ENCODE peak calls at places on chromosomes 11 and 22, in four cellular contexts. One of them, this sample, is unnamed.

GRCh38 chr11:86176165-86176884 is 68.2 kb upstream of the EED start:
- DNase-seq in CD8-positive, alpha-beta T cell: no peak
- DNase-seq in aorta: peak; percentile 72
- DNase-seq in transverse colon: no peak
- DNase-seq in this sample: no peak

GRCh38 chr22:38925571-38926041 is 31.8 kb upstream of the APOBEC3A start:
- DNase-seq in CD8-positive, alpha-beta T cell: no peak
- DNase-seq in aorta: no peak
- DNase-seq in transverse colon: no peak
- DNase-seq in this sample: no peak

GRCh38 chr11:93444671-93445073 is 98.5 kb downstream of the SMCO4 start:
- DNase-seq in CD8-positive, alpha-beta T cell: no peak
- DNase-seq in aorta: no peak
- DNase-seq in transverse colon: no peak
- DNase-seq in this sample: no peak

GRCh38 chr22:49372111-49372529 is 455.6 kb downstream of the BRD1 start:
- DNase-seq in CD8-positive, alpha-beta T cell: peak; percentile 40
- DNase-seq in aorta: peak; percentile 44
- DNase-seq in transverse colon: no peak
- DNase-seq in this sample: no peak

GRCh38 chr22:34135749-34136148 is 215.5 kb upstream of the LARGE1 start:
- DNase-seq in CD8-positive, alpha-beta T cell: no peak
- DNase-seq in aorta: no peak
- DNase-seq in transverse colon: no peak
- DNase-seq in this sample: no peak

GRCh38 chr22:28207281-28208030 is 288.4 kb upstream of the PITPNB start:
- DNase-seq in CD8-positive, alpha-beta T cell: no peak
- DNase-seq in aorta: no peak
- DNase-seq in transverse colon: no peak
- DNase-seq in this sample: no peak

GRCh38 chr11:114163231-114163631 is 103.7 kb downstream of the ZBTB16 start:
- DNase-seq in CD8-positive, alpha-beta T cell: no peak
- DNase-seq in aorta: peak; percentile 70
- DNase-seq in transverse colon: no peak
- DNase-seq in this sample: peak; percentile 49

GRCh38 chr11:34788642-34789041 is 127.5 kb downstream of the APIP start:
- DNase-seq in CD8-positive, alpha-beta T cell: no peak
- DNase-seq in aorta: no peak
- DNase-seq in transverse colon: no peak
- DNase-seq in this sample: no peak

GRCh38 chr22:24184057-24184798 is 2.9 kb downstream of the SUSD2 start:
- DNase-seq in CD8-positive, alpha-beta T cell: no peak
- DNase-seq in aorta: peak; percentile 58
- DNase-seq in transverse colon: no peak
- DNase-seq in this sample: peak; percentile 7

GRCh38 chr11:97269527-97269926 is 879.7 kb downstream of the JRKL start:
- DNase-seq in CD8-positive, alpha-beta T cell: no peak
- DNase-seq in aorta: no peak
- DNase-seq in transverse colon: no peak
- DNase-seq in this sample: no peak

GRCh38 chr22:20107951-20108756 is 7.8 kb upstream of the RANBP1 start:
- DNase-seq in CD8-positive, alpha-beta T cell: no peak
- DNase-seq in aorta: peak; percentile 67
- DNase-seq in transverse colon: no peak
- DNase-seq in this sample: peak; percentile 7

GRCh38 chr11:12679471-12679870 is 5.2 kb downstream of the TEAD1 start:
- DNase-seq in CD8-positive, alpha-beta T cell: no peak
- DNase-seq in aorta: no peak
- DNase-seq in transverse colon: no peak
- DNase-seq in this sample: no peak
- H3K4me1 ChIP-seq in CD8-positive, alpha-beta T cell: peaks cover 4% of the 10 kb centered on the region
- H3K4me1 ChIP-seq in aorta: peaks cover 2% of the 10 kb centered on the region
- H3K4me1 ChIP-seq in transverse colon: peaks cover 73% of the 10 kb centered on the region
- H3K4me1 ChIP-seq in this sample: peaks cover 21% of the 10 kb centered on the region

GRCh38 chr11:73346186-73346935 is 29.8 kb upstream of the RELT start:
- DNase-seq in CD8-positive, alpha-beta T cell: no peak
- DNase-seq in aorta: no peak
- DNase-seq in transverse colon: no peak
- DNase-seq in this sample: no peak

GRCh38 chr11:73342633-73343032 is 33.6 kb upstream of the RELT start:
- DNase-seq in CD8-positive, alpha-beta T cell: no peak
- DNase-seq in aorta: no peak
- DNase-seq in transverse colon: no peak
- DNase-seq in this sample: peak; percentile 56

GRCh38 chr11:73343076-73343833 is 32.9 kb upstream of the RELT start:
- DNase-seq in CD8-positive, alpha-beta T cell: no peak
- DNase-seq in aorta: no peak
- DNase-seq in transverse colon: no peak
- DNase-seq in this sample: peak; percentile 73

GRCh38 chr11:73345481-73346147 is 30.6 kb upstream of the RELT start:
- DNase-seq in CD8-positive, alpha-beta T cell: no peak
- DNase-seq in aorta: no peak
- DNase-seq in transverse colon: no peak
- DNase-seq in this sample: no peak

DNA sequence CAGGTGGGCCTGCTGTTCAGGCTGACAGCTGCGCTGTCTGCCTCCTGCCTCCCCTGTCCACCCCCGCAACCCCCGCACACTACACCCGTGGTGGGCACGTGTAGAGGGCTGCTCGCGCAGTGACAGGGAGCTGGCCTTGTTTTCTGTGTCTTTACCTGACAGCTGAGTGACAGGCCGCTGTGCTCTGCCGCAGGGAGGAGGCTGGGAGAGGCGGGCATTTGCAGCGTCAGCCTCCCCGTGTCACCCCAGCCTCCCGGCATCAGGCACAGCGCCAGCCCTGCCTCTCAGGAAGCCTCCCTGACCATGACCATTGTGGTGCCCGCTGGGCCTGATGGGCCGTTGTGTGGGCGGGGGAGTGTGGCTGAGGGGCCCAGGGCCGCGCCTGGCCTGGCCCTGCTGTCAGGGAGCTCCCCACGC is 32.0 kb upstream of the RELT start:
- DNase-seq in CD8-positive, alpha-beta T cell: no peak
- DNase-seq in aorta: peak; percentile 90
- DNase-seq in transverse colon: no peak
- DNase-seq in this sample: peak; percentile 79
- H3K4me3 ChIP-seq in CD8-positive, alpha-beta T cell: no peak overlapping the region
- H3K4me3 ChIP-seq in aorta: no peak overlapping the region
- H3K4me3 ChIP-seq in transverse colon: no peak overlapping the region
- H3K4me3 ChIP-seq in this sample: no peak overlapping the region

GRCh38 chr11:122192634-122193245 is 76.7 kb upstream of the BLID start:
- DNase-seq in CD8-positive, alpha-beta T cell: no peak
- DNase-seq in aorta: no peak
- DNase-seq in transverse colon: no peak
- DNase-seq in this sample: no peak
- H3K4me1 ChIP-seq in CD8-positive, alpha-beta T cell: no peaks in the 10 kb centered on the region
- H3K4me1 ChIP-seq in aorta: peaks cover 10% of the 10 kb centered on the region
- H3K4me1 ChIP-seq in transverse colon: no peaks in the 10 kb centered on the region
- H3K4me1 ChIP-seq in this sample: peaks cover 7% of the 10 kb centered on the region

GRCh38 chr11:78082146-78082545 is 2.5 kb upstream of the NDUFC2 start:
- DNase-seq in CD8-positive, alpha-beta T cell: no peak
- DNase-seq in aorta: no peak
- DNase-seq in transverse colon: no peak
- DNase-seq in this sample: no peak

GRCh38 chr11:78080084-78080817 is 589 bp upstream of the NDUFC2 start:
- DNase-seq in CD8-positive, alpha-beta T cell: no peak
- DNase-seq in aorta: no peak
- DNase-seq in transverse colon: no peak
- DNase-seq in this sample: no peak

GRCh38 chr11:78079232-78080083 is at the start of gene NDUFC2:
- DNase-seq in CD8-positive, alpha-beta T cell: peak; percentile 83
- DNase-seq in aorta: peak; percentile 93
- DNase-seq in transverse colon: peak; percentile 83
- DNase-seq in this sample: peak; percentile 93

GRCh38 chr11:78081583-78081982 is 1.9 kb upstream of the NDUFC2 start:
- DNase-seq in CD8-positive, alpha-beta T cell: no peak
- DNase-seq in aorta: no peak
- DNase-seq in transverse colon: no peak
- DNase-seq in this sample: no peak

GRCh38 chr11:78080818-78081495 is 1.3 kb upstream of the NDUFC2 start:
- DNase-seq in CD8-positive, alpha-beta T cell: no peak
- DNase-seq in aorta: no peak
- DNase-seq in transverse colon: no peak
- DNase-seq in this sample: no peak
- H3K4me3 ChIP-seq in CD8-positive, alpha-beta T cell: no peak overlapping the region
- H3K4me3 ChIP-seq in aorta: no peak overlapping the region
- H3K4me3 ChIP-seq in transverse colon: no peak overlapping the region
- H3K4me3 ChIP-seq in this sample: no peak overlapping the region

GRCh38 chr11:43919852-43920597 is 22.4 kb upstream of the C11orf96 start:
- DNase-seq in CD8-positive, alpha-beta T cell: no peak
- DNase-seq in aorta: no peak
- DNase-seq in transverse colon: no peak
- DNase-seq in this sample: no peak
- H3K4me1 ChIP-seq in CD8-positive, alpha-beta T cell: no peaks in the 10 kb centered on the region
- H3K4me1 ChIP-seq in aorta: peaks cover 2% of the 10 kb centered on the region
- H3K4me1 ChIP-seq in transverse colon: peaks cover 57% of the 10 kb centered on the region
- H3K4me1 ChIP-seq in this sample: peaks cover 17% of the 10 kb centered on the region

GRCh38 chr11:119337581-119338317 is 2.9 kb downstream of the C1QTNF5 start:
- DNase-seq in CD8-positive, alpha-beta T cell: no peak
- DNase-seq in aorta: peak; percentile 68
- DNase-seq in transverse colon: no peak
- DNase-seq in this sample: peak; percentile 48

GRCh38 chr11:119336744-119337469 is 2.6 kb downstream of the RNF26 start:
- DNase-seq in CD8-positive, alpha-beta T cell: no peak
- DNase-seq in aorta: peak; percentile 55
- DNase-seq in transverse colon: no peak
- DNase-seq in this sample: no peak

GRCh38 chr11:119339581-119340334 is 925 bp downstream of the C1QTNF5 start:
- DNase-seq in CD8-positive, alpha-beta T cell: no peak
- DNase-seq in aorta: peak; percentile 95
- DNase-seq in transverse colon: peak; percentile 68
- DNase-seq in this sample: peak; percentile 91

GRCh38 chr11:119338946-119339580 is 1.6 kb downstream of the C1QTNF5 start:
- DNase-seq in CD8-positive, alpha-beta T cell: no peak
- DNase-seq in aorta: no peak
- DNase-seq in transverse colon: no peak
- DNase-seq in this sample: peak; percentile 40

GRCh38 chr11:119338318-119338890 is 2.3 kb downstream of the C1QTNF5 start:
- DNase-seq in CD8-positive, alpha-beta T cell: peak; percentile 74
- DNase-seq in aorta: peak; percentile 88
- DNase-seq in transverse colon: peak; percentile 76
- DNase-seq in this sample: peak; percentile 67
- H3K4me3 ChIP-seq in CD8-positive, alpha-beta T cell: no peak overlapping the region
- H3K4me3 ChIP-seq in aorta: no peak overlapping the region
- H3K4me3 ChIP-seq in transverse colon: peak overlapping the region; percentile 47
- H3K4me3 ChIP-seq in this sample: no peak overlapping the region

DNA sequence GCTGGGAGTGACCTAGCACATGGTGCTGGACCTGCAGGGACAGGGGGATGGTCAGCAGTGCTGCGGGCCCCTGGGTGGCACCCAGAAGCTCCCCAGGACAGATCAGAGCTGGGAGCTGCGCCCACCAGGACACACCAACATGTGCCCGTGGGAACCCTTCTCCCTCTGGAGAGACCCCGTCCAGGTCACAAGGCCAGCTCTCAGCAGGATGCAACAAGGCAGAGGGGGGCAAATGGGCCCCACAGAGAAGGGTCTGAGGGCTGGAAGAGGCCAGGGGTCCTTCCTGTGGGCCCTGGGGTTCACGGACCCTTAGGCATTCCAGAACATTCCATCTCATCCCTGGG is 6.2 kb downstream of the DUSP8 start:
- DNase-seq in CD8-positive, alpha-beta T cell: no peak
- DNase-seq in aorta: no peak
- DNase-seq in transverse colon: no peak
- DNase-seq in this sample: no peak
- H3K4me1 ChIP-seq in CD8-positive, alpha-beta T cell: peaks cover 32% of the 10 kb centered on the region
- H3K4me1 ChIP-seq in aorta: no peaks in the 10 kb centered on the region
- H3K4me1 ChIP-seq in transverse colon: peaks cover 42% of the 10 kb centered on the region
- H3K4me1 ChIP-seq in this sample: peaks cover 4% of the 10 kb centered on the region

GRCh38 chr22:29481265-29482000 is 1.4 kb downstream of the NEFH start:
- DNase-seq in CD8-positive, alpha-beta T cell: no peak
- DNase-seq in aorta: no peak
- DNase-seq in transverse colon: no peak
- DNase-seq in this sample: peak; percentile 64
- H3K4me3 ChIP-seq in CD8-positive, alpha-beta T cell: no peak overlapping the region
- H3K4me3 ChIP-seq in aorta: no peak overlapping the region
- H3K4me3 ChIP-seq in transverse colon: peak overlapping the region; percentile 32
- H3K4me3 ChIP-seq in this sample: no peak overlapping the region

GRCh38 chr11:67502328-67502979 is 2.7 kb downstream of the PITPNM1 start:
- DNase-seq in CD8-positive, alpha-beta T cell: no peak
- DNase-seq in aorta: no peak
- DNase-seq in transverse colon: no peak
- DNase-seq in this sample: no peak
- H3K4me1 ChIP-seq in CD8-positive, alpha-beta T cell: peaks cover 37% of the 10 kb centered on the region
- H3K4me1 ChIP-seq in aorta: no peaks in the 10 kb centered on the region
- H3K4me1 ChIP-seq in transverse colon: peaks cover 37% of the 10 kb centered on the region
- H3K4me1 ChIP-seq in this sample: peaks cover 7% of the 10 kb centered on the region

This sample was measured in right cardiac atrium.